ENCODE peak calls at places on chromosomes 5 and 9, in five cellular contexts. Z is CD4-positive, alpha-beta T cell; G is NCI-H460; V is activated naive CD4-positive, alpha-beta T cell treated with anti-CD3 and anti-CD28 coated beads for 36 hours; Y is T-cell. A is an unnamed sample.

GRCh38 chr5:3835817-3836216 is 240.2 kb downstream of the IRX1 start:
- DNase-seq in G (no peak), V (no peak), Z (no peak), Y (no peak), A (no peak)

GRCh38 chr5:556909-557441 is 32.7 kb upstream of the SLC9A3 start:
- DNase-seq in Z (no peak), G (no peak), Y (no peak), V (no peak), A (no peak)

GRCh38 chr5:178284095-178284675 is 51.6 kb upstream of the PHYKPL start:
- DNase-seq in G (no peak), Y (no peak), Z (no peak), V (peak), A (no peak)

GRCh38 chr5:133385346-133385745 is 227.0 kb downstream of the FSTL4 start:
- DNase-seq in Y (no peak), Z (no peak), G (no peak), V (no peak), A (no peak)

GRCh38 chr5:134413046-134413445 is 1.4 kb upstream of the CDKN2AIPNL start:
- DNase-seq in V (no peak), Y (no peak), G (no peak), Z (no peak), A (no peak)

GRCh38 chr5:1793301-1793740 is 6.3 kb downstream of the MRPL36 start:
- DNase-seq in Y (no peak), G (no peak), Z (no peak), V (peak), A (no peak)

GRCh38 chr9:134593286-134593685 is 48.3 kb upstream of the COL5A1 start:
- DNase-seq in Z (no peak), G (no peak), V (no peak), Y (no peak), A (no peak)

GRCh38 chr5:170809551-170809950 is 26.0 kb downstream of the GABRP start:
- DNase-seq in Z (no peak), G (peak), Y (no peak), V (no peak), A (no peak)

GRCh38 chr5:150656191-150657132 is 4.6 kb upstream of the MYOZ3 start:
- DNase-seq in Y (peak), Z (peak), G (peak), V (peak), A (peak)

GRCh38 chr5:8949908-8950307 is 596.0 kb downstream of the SEMA5A start:
- DNase-seq in Y (no peak), G (no peak), V (no peak), Z (no peak), A (no peak)

GRCh38 chr5:59036274-59036961 is 453.5 kb downstream of the RAB3C start:
- DNase-seq in Z (peak), G (peak), V (peak), Y (peak), A (no peak)

GRCh38 chr5:139863361-139863760 is 67.8 kb downstream of the PSD2 start:
- DNase-seq in Y (no peak), G (no peak), Z (no peak), V (no peak), A (no peak)

GRCh38 chr5:123097871-123098735 is 9.1 kb downstream of the PRDM6 start:
- DNase-seq in Y (no peak), V (no peak), G (no peak), Z (no peak), A (peak)

GRCh38 chr9:121976751-121977150 is 116.4 kb downstream of the TTLL11 start:
- DNase-seq in G (no peak), Y (no peak), Z (no peak), V (no peak), A (no peak)

GRCh38 chr9:94156549-94157407 is 72.5 kb downstream of the PTPDC1 start:
- DNase-seq in V (no peak), G (peak), Y (no peak), Z (no peak), A (no peak)

GRCh38 chr9:136726631-136727191 is 14.3 kb downstream of the DIPK1B start:
- DNase-seq in G (peak), Y (peak), V (peak), Z (peak), A (no peak)

GRCh38 chr5:150377964-150378694 is 20.6 kb downstream of the TCOF1 start:
- DNase-seq in Y (no peak), G (no peak), V (no peak), Z (no peak), A (no peak)

GRCh38 chr9:89080193-89080592 is 88.9 kb downstream of the S1PR3 start:
- DNase-seq in Z (no peak), V (no peak), G (no peak), Y (no peak), A (no peak)

GRCh38 chr9:37913480-37914153 is 9.7 kb upstream of the SLC25A51 start:
- DNase-seq in G (peak), Y (peak), Z (peak), V (peak), A (peak)

GRCh38 chr9:120862452-120862851 is 14.5 kb downstream of the PHF19 start:
- DNase-seq in Z (no peak), Y (no peak), V (no peak), G (no peak), A (no peak)

GRCh38 chr9:126611592-126612328 is 2.0 kb upstream of the LMX1B start:
- DNase-seq in Y (peak), G (peak), Z (peak), V (peak), A (peak)

GRCh38 chr5:181224390-181225234 is 1.5 kb downstream of the TRIM41 start:
- DNase-seq in G (no peak), Y (no peak), V (peak), Z (no peak), A (no peak)

GRCh38 chr5:173201636-173202265 is 33.3 kb downstream of the NKX2-5 start:
- DNase-seq in Y (no peak), Z (no peak), V (no peak), G (peak), A (no peak)

GRCh38 chr9:61667559-61668121 is 477.8 kb downstream of the SPATA31A7 start:
- DNase-seq in Y (no peak), Z (no peak), G (no peak), V (no peak), A (no peak)

GRCh38 chr5:141182248-141182647 is at the start of gene PCDHB16:
- DNase-seq in G (peak), Z (no peak), V (peak), Y (no peak), A (peak)

GRCh38 chr5:100560860-100561259 is 25.7 kb downstream of the FAM174A start:
- DNase-seq in Z (no peak), Y (no peak), G (no peak), V (no peak), A (no peak)

GRCh38 chr5:10536931-10537579 is 26.8 kb upstream of the ANKRD33B start:
- DNase-seq in Y (no peak), V (no peak), G (no peak), Z (no peak), A (no peak)

GRCh38 chr9:126248680-126249079 is 77.9 kb upstream of the MVB12B start:
- DNase-seq in G (no peak), Z (no peak), Y (no peak), V (no peak), A (no peak)

GRCh38 chr9:87567988-87568800 is 70.5 kb downstream of the DAPK1 start:
- DNase-seq in V (no peak), Y (no peak), G (no peak), Z (no peak), A (no peak)

GRCh38 chr9:124300312-124300711 is 42.6 kb downstream of the NEK6 start:
- DNase-seq in Y (no peak), G (no peak), Z (no peak), V (no peak), A (no peak)

GRCh38 chr9:25990376-25990775 is 312.1 kb upstream of the TUSC1 start:
- DNase-seq in Z (no peak), Y (no peak), G (no peak), V (no peak), A (no peak)

GRCh38 chr5:122756263-122756911 is 18.5 kb upstream of the SNX2 start:
- DNase-seq in Y (no peak), G (no peak), Z (no peak), V (no peak), A (no peak)

GRCh38 chr5:168128154-168128553 is 163.3 kb upstream of the WWC1 start:
- DNase-seq in G (no peak), Y (no peak), V (no peak), Z (no peak), A (no peak)

GRCh38 chr9:97911970-97912369 is 10.3 kb downstream of the TRMO start:
- DNase-seq in V (no peak), Z (no peak), Y (no peak), G (no peak), A (no peak)

GRCh38 chr9:137241490-137242328 is 622 bp downstream of the TUBB4B start:
- DNase-seq in G (peak), Y (peak), Z (peak), V (peak), A (no peak)

GRCh38 chr5:128146671-128147070 is 63.1 kb downstream of the SLC12A2 start:
- DNase-seq in Z (no peak), G (no peak), V (no peak), Y (no peak), A (no peak)

GRCh38 chr9:2362170-2362569 is 259.4 kb upstream of the VLDLR start:
- DNase-seq in Y (no peak), G (no peak), V (no peak), Z (no peak), A (no peak)

GRCh38 chr5:163735069-163735468 is 229.7 kb downstream of the MAT2B start:
- DNase-seq in Y (no peak), Z (no peak), G (no peak), V (no peak), A (no peak)

GRCh38 chr9:95626885-95627558 is 110.3 kb upstream of the PTCH1 start:
- DNase-seq in Z (peak), Y (peak), V (peak), G (no peak), A (no peak)

GRCh38 chr5:172377856-172378255 is 76.5 kb downstream of the SH3PXD2B start:
- DNase-seq in G (no peak), Y (no peak), V (no peak), Z (no peak), A (no peak)